ENCODE peak calls at places on chromosomes 11 and 22, in ten cellular contexts. One of them, this sample, is unnamed.
A peak's percentile ranks its signal among the peaks of the same experiment; 100 is the strongest.

GRCh38 chr22:25136953-25137576 is 62.6 kb upstream of the CRYBB3 start:
- DNase-seq in HCT116: no peak
- DNase-seq in spleen: no peak
- DNase-seq in prostate gland: no peak
- DNase-seq in NB4: no peak
- DNase-seq in adrenal gland: no peak
- DNase-seq in A549: no peak
- DNase-seq in gastrocnemius medialis: no peak
- DNase-seq in esophagus squamous epithelium: no peak
- DNase-seq in IMR-90: no peak
- DNase-seq in this sample: no peak

GRCh38 chr11:6127881-6128280 is 20.4 kb downstream of the OR56B4 start:
- DNase-seq in esophagus squamous epithelium: no peak
- DNase-seq in IMR-90: no peak
- DNase-seq in HCT116: no peak
- DNase-seq in adrenal gland: no peak
- DNase-seq in spleen: no peak
- DNase-seq in gastrocnemius medialis: no peak
- DNase-seq in A549: no peak
- DNase-seq in prostate gland: no peak
- DNase-seq in NB4: peak; percentile 56
- DNase-seq in this sample: no peak

GRCh38 chr11:123110397-123110796 is 48.5 kb upstream of the HSPA8 start:
- DNase-seq in NB4: no peak
- DNase-seq in IMR-90: no peak
- DNase-seq in HCT116: no peak
- DNase-seq in A549: no peak
- DNase-seq in spleen: peak; percentile 32
- DNase-seq in esophagus squamous epithelium: no peak
- DNase-seq in prostate gland: no peak
- DNase-seq in adrenal gland: no peak
- DNase-seq in gastrocnemius medialis: no peak
- DNase-seq in this sample: no peak

GRCh38 chr11:105142167-105142566 is 2.6 kb upstream of the CARD18 start:
- DNase-seq in adrenal gland: no peak
- DNase-seq in NB4: no peak
- DNase-seq in gastrocnemius medialis: no peak
- DNase-seq in spleen: no peak
- DNase-seq in IMR-90: no peak
- DNase-seq in prostate gland: no peak
- DNase-seq in A549: no peak
- DNase-seq in esophagus squamous epithelium: no peak
- DNase-seq in HCT116: no peak
- DNase-seq in this sample: no peak

GRCh38 chr22:48752451-48753380 is 1075.0 kb downstream of the BRD1 start:
- DNase-seq in esophagus squamous epithelium: no peak
- DNase-seq in spleen: no peak
- DNase-seq in NB4: peak; percentile 21
- DNase-seq in prostate gland: no peak
- DNase-seq in IMR-90: no peak
- DNase-seq in adrenal gland: no peak
- DNase-seq in HCT116: no peak
- DNase-seq in A549: no peak
- DNase-seq in gastrocnemius medialis: no peak
- DNase-seq in this sample: peak; percentile 62

GRCh38 chr11:76670475-76671235 is at the start of gene LRRC32:
- DNase-seq in HCT116: no peak
- DNase-seq in IMR-90: no peak
- DNase-seq in spleen: peak; percentile 89
- DNase-seq in A549: no peak
- DNase-seq in adrenal gland: peak; percentile 63
- DNase-seq in esophagus squamous epithelium: no peak
- DNase-seq in prostate gland: no peak
- DNase-seq in gastrocnemius medialis: peak; percentile 14
- DNase-seq in NB4: peak; percentile 65
- DNase-seq in this sample: peak; percentile 56

GRCh38 chr11:20008870-20009644 is 151.2 kb downstream of the DBX1 start:
- DNase-seq in prostate gland: no peak
- DNase-seq in IMR-90: no peak
- DNase-seq in HCT116: no peak
- DNase-seq in adrenal gland: no peak
- DNase-seq in NB4: no peak
- DNase-seq in gastrocnemius medialis: no peak
- DNase-seq in esophagus squamous epithelium: no peak
- DNase-seq in spleen: no peak
- DNase-seq in A549: no peak
- DNase-seq in this sample: no peak

GRCh38 chr11:68840661-68841653 is 759 bp downstream of the CPT1A start:
- DNase-seq in NB4: peak; percentile 77
- DNase-seq in A549: no peak
- DNase-seq in prostate gland: peak; percentile 39
- DNase-seq in HCT116: no peak
- DNase-seq in esophagus squamous epithelium: no peak
- DNase-seq in adrenal gland: peak; percentile 69
- DNase-seq in spleen: peak; percentile 93
- DNase-seq in IMR-90: peak; percentile 31
- DNase-seq in gastrocnemius medialis: no peak
- DNase-seq in this sample: peak; percentile 93

GRCh38 chr11:36684840-36685800 is 87.1 kb upstream of the RAG2 start:
- DNase-seq in esophagus squamous epithelium: no peak
- DNase-seq in spleen: no peak
- DNase-seq in HCT116: no peak
- DNase-seq in NB4: peak; percentile 22
- DNase-seq in gastrocnemius medialis: no peak
- DNase-seq in prostate gland: no peak
- DNase-seq in A549: no peak
- DNase-seq in IMR-90: no peak
- DNase-seq in adrenal gland: no peak
- DNase-seq in this sample: no peak

GRCh38 chr11:62493801-62494200 is 52.8 kb downstream of the AHNAK start:
- DNase-seq in HCT116: no peak
- DNase-seq in NB4: no peak
- DNase-seq in adrenal gland: no peak
- DNase-seq in prostate gland: no peak
- DNase-seq in gastrocnemius medialis: no peak
- DNase-seq in IMR-90: no peak
- DNase-seq in A549: no peak
- DNase-seq in esophagus squamous epithelium: no peak
- DNase-seq in spleen: no peak
- DNase-seq in this sample: no peak

GRCh38 chr11:111585371-111585770 is 16.9 kb upstream of the SIK2 start:
- DNase-seq in esophagus squamous epithelium: no peak
- DNase-seq in HCT116: no peak
- DNase-seq in adrenal gland: no peak
- DNase-seq in gastrocnemius medialis: no peak
- DNase-seq in prostate gland: no peak
- DNase-seq in spleen: no peak
- DNase-seq in A549: no peak
- DNase-seq in IMR-90: peak; percentile 90
- DNase-seq in NB4: no peak
- DNase-seq in this sample: no peak

GRCh38 chr11:1560618-1561251 is 11.3 kb downstream of the DUSP8 start:
- DNase-seq in gastrocnemius medialis: no peak
- DNase-seq in A549: no peak
- DNase-seq in spleen: no peak
- DNase-seq in esophagus squamous epithelium: no peak
- DNase-seq in prostate gland: no peak
- DNase-seq in adrenal gland: no peak
- DNase-seq in NB4: no peak
- DNase-seq in HCT116: no peak
- DNase-seq in IMR-90: no peak
- DNase-seq in this sample: no peak
- TF ChIP-seq POLR2A in gastrocnemius medialis: no peak
- TF ChIP-seq POLR2A in A549: no peak
- TF ChIP-seq POLR2A in spleen: no peak
- TF ChIP-seq POLR2A in esophagus squamous epithelium: no peak
- TF ChIP-seq POLR2A in prostate gland: no peak
- TF ChIP-seq POLR2A in adrenal gland: no peak
- TF ChIP-seq POLR2A in NB4: no peak
- TF ChIP-seq POLR2A in HCT116: no peak
- TF ChIP-seq POLR2A in IMR-90: no peak
- TF ChIP-seq POLR2A in this sample: no peak

GRCh38 chr11:82233211-82233610 is 500.5 kb downstream of the FAM181B start:
- DNase-seq in gastrocnemius medialis: no peak
- DNase-seq in esophagus squamous epithelium: no peak
- DNase-seq in HCT116: no peak
- DNase-seq in prostate gland: no peak
- DNase-seq in A549: no peak
- DNase-seq in spleen: no peak
- DNase-seq in adrenal gland: no peak
- DNase-seq in NB4: no peak
- DNase-seq in IMR-90: no peak
- DNase-seq in this sample: no peak

GRCh38 chr11:82225930-82226329 is 507.7 kb downstream of the FAM181B start:
- DNase-seq in HCT116: no peak
- DNase-seq in IMR-90: no peak
- DNase-seq in prostate gland: no peak
- DNase-seq in NB4: no peak
- DNase-seq in adrenal gland: no peak
- DNase-seq in esophagus squamous epithelium: no peak
- DNase-seq in spleen: no peak
- DNase-seq in gastrocnemius medialis: no peak
- DNase-seq in A549: no peak
- DNase-seq in this sample: no peak

GRCh38 chr11:82225502-82225901 is 508.2 kb downstream of the FAM181B start:
- DNase-seq in gastrocnemius medialis: no peak
- DNase-seq in HCT116: no peak
- DNase-seq in A549: no peak
- DNase-seq in IMR-90: no peak
- DNase-seq in NB4: no peak
- DNase-seq in esophagus squamous epithelium: no peak
- DNase-seq in prostate gland: no peak
- DNase-seq in spleen: no peak
- DNase-seq in adrenal gland: no peak
- DNase-seq in this sample: no peak

GRCh38 chr11:82234256-82234655 is 499.4 kb downstream of the FAM181B start:
- DNase-seq in IMR-90: no peak
- DNase-seq in A549: no peak
- DNase-seq in prostate gland: no peak
- DNase-seq in spleen: no peak
- DNase-seq in esophagus squamous epithelium: no peak
- DNase-seq in NB4: no peak
- DNase-seq in gastrocnemius medialis: no peak
- DNase-seq in adrenal gland: no peak
- DNase-seq in HCT116: no peak
- DNase-seq in this sample: no peak

DNA sequence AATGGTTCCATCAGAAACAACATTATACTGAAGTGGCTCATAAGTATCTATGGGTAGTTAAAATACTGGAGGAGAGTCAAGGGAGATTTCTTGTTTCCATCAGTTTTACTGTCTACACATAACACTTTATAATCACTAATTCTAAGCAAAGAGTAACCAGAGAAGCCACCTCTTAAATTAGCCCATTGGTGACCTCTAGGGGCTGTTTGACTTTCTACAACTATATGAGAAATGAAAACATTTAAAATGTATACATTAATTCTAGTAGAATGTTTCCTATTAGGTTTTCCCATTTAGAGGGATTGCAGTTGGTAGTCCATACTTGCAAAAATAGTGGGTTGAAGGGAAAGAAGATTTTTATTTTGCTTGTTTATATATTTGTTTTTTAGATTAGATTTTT is 504.3 kb downstream of the FAM181B start:
- DNase-seq in gastrocnemius medialis: no peak
- DNase-seq in IMR-90: no peak
- DNase-seq in NB4: peak; percentile 48
- DNase-seq in esophagus squamous epithelium: no peak
- DNase-seq in adrenal gland: no peak
- DNase-seq in prostate gland: no peak
- DNase-seq in HCT116: no peak
- DNase-seq in spleen: no peak
- DNase-seq in A549: no peak
- DNase-seq in this sample: no peak
- TF ChIP-seq CTCF in gastrocnemius medialis: no peak
- TF ChIP-seq CTCF in IMR-90: peak; percentile 38
- TF ChIP-seq CTCF in NB4: peak; percentile 47
- TF ChIP-seq CTCF in esophagus squamous epithelium: no peak
- TF ChIP-seq CTCF in adrenal gland: peak; percentile 59
- TF ChIP-seq CTCF in prostate gland: peak; percentile 6
- TF ChIP-seq CTCF in HCT116: no peak
- TF ChIP-seq CTCF in spleen: peak; percentile 13
- TF ChIP-seq CTCF in A549: peak; percentile 28
- TF ChIP-seq CTCF in this sample: no peak

DNA sequence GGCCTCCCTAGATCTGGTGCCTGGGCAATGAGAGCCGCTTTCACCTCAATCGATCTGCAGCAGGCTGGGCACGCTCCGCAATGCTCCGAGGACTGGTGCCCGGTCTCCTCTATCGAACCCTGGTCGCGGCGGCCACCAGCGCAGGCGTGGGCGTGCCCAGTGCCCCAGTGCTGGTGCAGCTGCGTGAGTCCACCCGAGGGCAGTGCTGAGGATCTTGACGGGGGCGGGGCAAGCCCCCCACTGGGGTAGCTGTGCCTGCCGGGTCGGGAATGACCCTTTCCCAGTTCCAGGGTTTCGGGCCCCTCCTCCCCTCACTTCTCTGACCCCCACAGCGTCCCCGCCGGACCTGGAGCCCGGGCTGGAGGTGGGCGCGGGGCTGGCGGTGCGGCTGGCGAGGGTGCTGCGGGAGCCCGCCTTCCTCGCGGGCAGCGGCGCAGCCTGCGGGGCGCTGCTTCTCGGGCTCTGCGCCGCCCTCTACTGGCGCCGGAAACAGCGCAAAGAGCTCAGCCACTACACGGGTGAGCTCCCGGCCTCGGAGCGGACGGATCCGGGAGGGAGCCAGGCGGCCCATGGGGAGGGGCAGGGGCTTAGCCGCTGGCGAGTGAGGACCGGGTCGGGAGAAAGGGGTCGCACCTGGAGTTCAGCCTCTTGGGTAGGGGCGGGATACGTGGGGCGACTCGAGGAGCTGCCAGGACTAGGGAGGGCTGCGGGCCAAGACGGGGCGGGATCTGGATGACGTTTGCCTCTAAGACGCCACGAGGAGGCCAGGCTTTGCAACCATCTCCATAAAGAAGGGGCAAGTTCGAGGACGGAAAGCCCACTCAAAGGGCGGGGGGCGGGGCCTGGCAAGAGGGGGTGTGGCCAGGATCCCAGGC is 10.9 kb downstream of the ROBO3 start:
- DNase-seq in IMR-90: peak; percentile 96
- DNase-seq in prostate gland: peak; percentile 83
- DNase-seq in gastrocnemius medialis: peak; percentile 54
- DNase-seq in spleen: peak; percentile 95
- DNase-seq in A549: peak; percentile 76
- DNase-seq in HCT116: peak; percentile 94
- DNase-seq in adrenal gland: peak; percentile 82
- DNase-seq in NB4: peak; percentile 72
- DNase-seq in esophagus squamous epithelium: peak; percentile 48
- DNase-seq in this sample: peak; percentile 95
- TF ChIP-seq POLR2A in IMR-90: peak; percentile 85
- TF ChIP-seq POLR2A in prostate gland: no peak
- TF ChIP-seq POLR2A in gastrocnemius medialis: peak; percentile 26
- TF ChIP-seq POLR2A in spleen: no peak
- TF ChIP-seq POLR2A in A549: peak; percentile 49
- TF ChIP-seq POLR2A in HCT116: peak; percentile 15
- TF ChIP-seq POLR2A in adrenal gland: peak; percentile 49
- TF ChIP-seq POLR2A in NB4: no peak
- TF ChIP-seq POLR2A in esophagus squamous epithelium: no peak
- TF ChIP-seq POLR2A in this sample: no peak

DNA sequence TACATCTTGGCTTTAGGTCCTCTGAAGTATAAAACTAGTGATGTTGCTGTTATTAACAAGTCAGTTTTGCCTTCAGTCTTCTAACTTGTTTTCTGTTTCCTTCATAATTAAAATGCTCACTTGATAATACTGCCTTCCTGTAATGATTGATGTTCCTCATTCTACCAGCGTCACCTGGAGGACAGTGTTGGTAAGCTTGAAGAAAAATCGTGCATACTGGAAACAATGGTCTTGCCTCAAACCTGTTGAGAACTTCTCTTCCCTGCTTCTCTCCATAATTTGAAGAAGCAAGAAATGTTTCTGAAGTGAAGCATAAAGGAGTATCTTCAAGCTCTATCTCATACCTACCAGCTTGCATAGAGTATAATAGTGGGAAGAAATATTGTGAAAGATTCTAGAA is 3.0 kb downstream of the YWHAH start:
- DNase-seq in HCT116: no peak
- DNase-seq in esophagus squamous epithelium: no peak
- DNase-seq in NB4: peak; percentile 68
- DNase-seq in gastrocnemius medialis: no peak
- DNase-seq in IMR-90: no peak
- DNase-seq in spleen: no peak
- DNase-seq in A549: peak; percentile 31
- DNase-seq in prostate gland: no peak
- DNase-seq in adrenal gland: no peak
- DNase-seq in this sample: no peak
- TF ChIP-seq CTCF in HCT116: peak; percentile 46
- TF ChIP-seq CTCF in esophagus squamous epithelium: peak; percentile 40
- TF ChIP-seq CTCF in NB4: peak; percentile 52
- TF ChIP-seq CTCF in gastrocnemius medialis: peak; percentile 18
- TF ChIP-seq CTCF in IMR-90: peak; percentile 31
- TF ChIP-seq CTCF in spleen: peak; percentile 48
- TF ChIP-seq CTCF in A549: peak; percentile 73
- TF ChIP-seq CTCF in prostate gland: peak; percentile 61
- TF ChIP-seq CTCF in adrenal gland: peak; percentile 33
- TF ChIP-seq CTCF in this sample: peak; percentile 44